ENCODE peak calls at places on chromosomes 2 and 18, in seven cellular contexts. Y is psoas muscle, B is A549, V is left lung, A is K562, R is glutamatergic neuron, Q is neural crest cell. G is an unnamed sample.

GRCh38 chr2:222690564-222691200 is 19.2 kb downstream of the MOGAT1 start:
- DNase-seq in Y (peak; percentile 67), B (peak; percentile 83), V (peak; percentile 84), A (peak; percentile 83), R (peak; percentile 81), Q (peak; percentile 83), G (peak; percentile 81)

GRCh38 chr2:138777996-138778395 is 2.2 kb downstream of the NXPH2 start:
- DNase-seq in Y (no peak), B (peak; percentile 58), V (no peak), A (no peak), R (no peak), Q (no peak), G (peak; percentile 10)

GRCh38 chr2:44753552-44754285 is 187.8 kb upstream of the SIX3 start:
- DNase-seq in Y (no peak), B (no peak), V (no peak), A (no peak), R (no peak), Q (no peak), G (no peak)

GRCh38 chr2:178496049-178496448 is 15.8 kb downstream of the PLEKHA3 start:
- DNase-seq in Y (no peak), B (no peak), V (no peak), A (no peak), R (no peak), Q (no peak), G (no peak)

GRCh38 chr2:6074303-6074702 is 382.1 kb downstream of the SOX11 start:
- DNase-seq in Y (no peak), B (no peak), V (no peak), A (no peak), R (no peak), Q (no peak), G (no peak)

GRCh38 chr2:102604754-102605153 is 14.6 kb upstream of the SLC9A2 start:
- DNase-seq in Y (peak; percentile 57), B (peak; percentile 4), V (no peak), A (no peak), R (no peak), Q (no peak), G (no peak)

GRCh38 chr2:9658972-9659371 is 28.2 kb upstream of the YWHAQ start:
- DNase-seq in Y (peak; percentile 25), B (peak; percentile 65), V (no peak), A (no peak), R (no peak), Q (no peak), G (no peak)

GRCh38 chr2:96856776-96857673 is 791 bp downstream of the ANKRD39 start:
- DNase-seq in Y (no peak), B (peak; percentile 43), V (no peak), A (no peak), R (no peak), Q (no peak), G (no peak)

GRCh38 chr18:3848316-3848715 is 398.3 kb downstream of the TGIF1 start:
- DNase-seq in Y (no peak), B (no peak), V (no peak), A (no peak), R (no peak), Q (no peak), G (no peak)

GRCh38 chr18:8212893-8213805 is 396.1 kb upstream of the RAB12 start:
- DNase-seq in Y (no peak), B (peak; percentile 23), V (no peak), A (no peak), R (no peak), Q (no peak), G (no peak)

GRCh38 chr2:152336103-152336853 is 1.3 kb downstream of the FMNL2 start:
- DNase-seq in Y (peak; percentile 62), B (peak; percentile 52), V (peak; percentile 86), A (no peak), R (peak; percentile 68), Q (peak; percentile 19), G (peak; percentile 55)

GRCh38 chr2:152334701-152335015 is 316 bp upstream of the FMNL2 start:
- DNase-seq in Y (no peak), B (no peak), V (no peak), A (no peak), R (no peak), Q (no peak), G (no peak)

GRCh38 chr2:152335851-152336102 is 803 bp downstream of the FMNL2 start:
- DNase-seq in Y (no peak), B (peak; percentile 24), V (no peak), A (no peak), R (no peak), Q (no peak), G (no peak)

GRCh38 chr2:152336854-152337510 is 2.0 kb downstream of the FMNL2 start:
- DNase-seq in Y (peak; percentile 36), B (peak; percentile 36), V (no peak), A (no peak), R (peak; percentile 48), Q (peak; percentile 3), G (peak; percentile 5)

DNA sequence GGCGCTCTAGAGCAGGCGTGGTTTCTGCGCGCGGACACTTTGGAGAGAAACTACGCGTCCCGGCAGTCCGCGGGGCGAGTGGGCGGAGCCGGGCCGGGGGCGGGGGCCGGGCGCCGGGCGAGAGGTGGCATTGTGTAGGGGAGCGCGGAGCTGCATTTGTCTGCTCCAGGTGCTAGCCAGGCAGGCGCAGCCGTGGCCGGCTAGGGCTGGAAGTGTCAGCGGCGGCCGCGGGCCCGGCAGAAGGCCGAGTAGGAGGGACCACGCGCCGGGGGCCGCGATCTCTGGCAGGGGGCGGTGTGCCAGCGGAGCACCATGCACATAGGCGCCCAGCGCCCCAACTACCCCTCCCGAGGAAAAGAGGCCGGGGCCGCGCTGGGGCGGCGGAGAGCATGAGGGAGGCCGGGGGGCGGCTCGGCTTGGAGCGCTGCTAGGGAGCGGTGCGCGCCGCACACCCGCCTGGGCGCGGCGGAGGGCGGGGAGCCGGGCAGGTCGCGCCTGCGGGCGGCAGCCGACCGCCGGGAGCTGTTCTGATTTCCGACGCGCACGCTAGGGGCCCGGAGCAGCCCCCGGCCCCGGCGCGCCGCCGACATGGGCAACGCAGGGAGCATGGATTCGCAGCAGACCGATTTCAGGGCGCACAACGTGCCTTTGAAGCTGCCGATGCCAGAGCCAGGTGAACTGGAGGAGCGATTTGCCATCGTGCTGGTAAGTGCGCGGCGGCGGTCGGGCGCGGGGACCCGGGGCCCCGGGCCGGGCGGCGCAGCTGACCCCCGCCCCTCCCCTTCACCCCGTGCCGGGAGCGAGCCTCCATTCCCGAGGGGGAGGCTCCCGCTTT is at the start of gene FMNL2:
- DNase-seq in Y (peak; percentile 90), B (peak; percentile 85), V (peak; percentile 92), A (peak; percentile 76), R (peak; percentile 94), Q (peak; percentile 85), G (peak; percentile 90)
- TF ChIP-seq CTCF in Y (no peak), B (no peak), V (no peak), A (no peak), R (no peak), Q (peak; percentile 27), G (no peak)

DNA sequence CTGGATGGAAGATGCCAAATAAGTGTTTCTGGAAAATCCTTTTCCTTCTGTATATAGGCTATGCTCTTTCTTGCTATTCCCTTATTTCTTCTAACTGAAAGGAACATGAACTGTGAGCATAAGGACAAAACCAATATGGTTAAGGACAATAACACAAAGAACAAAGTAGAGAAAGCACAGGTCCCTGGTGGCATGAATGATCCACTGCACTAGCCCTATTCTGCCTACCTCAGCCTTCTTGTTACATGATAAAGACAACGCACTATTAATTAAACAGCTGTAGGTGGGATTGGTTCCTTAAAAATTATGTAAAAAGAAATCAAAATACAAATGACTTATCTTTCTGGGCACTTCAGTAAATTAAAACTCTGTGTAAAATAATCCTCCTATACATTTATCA is 1.9 kb upstream of the WDR75 start:
- DNase-seq in Y (no peak), B (peak; percentile 23), V (no peak), A (no peak), R (no peak), Q (no peak), G (no peak)
- TF ChIP-seq CTCF in Y (no peak), B (no peak), V (no peak), A (no peak), R (peak; percentile 32), Q (peak; percentile 51), G (peak; percentile 18)

GRCh38 chr2:73177645-73178255 is 24.6 kb upstream of the NOTO start:
- DNase-seq in Y (no peak), B (no peak), V (no peak), A (no peak), R (no peak), Q (no peak), G (no peak)
- TF ChIP-seq CTCF in Y (no peak), B (peak; percentile 4), V (no peak), A (no peak), R (peak; percentile 22), Q (peak; percentile 28), G (no peak)

GRCh38 chr18:12890500-12890899 is 6.5 kb upstream of the PTPN2 start:
- DNase-seq in Y (no peak), B (peak; percentile 22), V (no peak), A (no peak), R (no peak), Q (no peak), G (no peak)
- TF ChIP-seq CTCF in Y (no peak), B (no peak), V (no peak), A (peak; percentile 35), R (no peak), Q (no peak), G (no peak)

GRCh38 chr2:15939854-15940660 is at the start of gene MYCN:
- DNase-seq in Y (no peak), B (peak; percentile 72), V (no peak), A (no peak), R (peak; percentile 88), Q (peak; percentile 85), G (peak; percentile 42)
- TF ChIP-seq CTCF in Y (no peak), B (peak; percentile 88), V (peak; percentile 72), A (peak; percentile 72), R (peak; percentile 24), Q (peak; percentile 91), G (peak; percentile 61)

GRCh38 chr2:199410130-199410529 is 47.6 kb downstream of the SATB2 start:
- DNase-seq in Y (no peak), B (no peak), V (no peak), A (no peak), R (no peak), Q (no peak), G (no peak)

GRCh38 chr2:199407421-199407820 is 50.3 kb downstream of the SATB2 start:
- DNase-seq in Y (no peak), B (no peak), V (no peak), A (no peak), R (no peak), Q (no peak), G (no peak)

GRCh38 chr2:199404841-199405240 is 52.9 kb downstream of the SATB2 start:
- DNase-seq in Y (no peak), B (no peak), V (no peak), A (no peak), R (no peak), Q (no peak), G (no peak)

GRCh38 chr2:199409705-199410104 is 48.0 kb downstream of the SATB2 start:
- DNase-seq in Y (no peak), B (no peak), V (no peak), A (no peak), R (no peak), Q (no peak), G (no peak)

DNA sequence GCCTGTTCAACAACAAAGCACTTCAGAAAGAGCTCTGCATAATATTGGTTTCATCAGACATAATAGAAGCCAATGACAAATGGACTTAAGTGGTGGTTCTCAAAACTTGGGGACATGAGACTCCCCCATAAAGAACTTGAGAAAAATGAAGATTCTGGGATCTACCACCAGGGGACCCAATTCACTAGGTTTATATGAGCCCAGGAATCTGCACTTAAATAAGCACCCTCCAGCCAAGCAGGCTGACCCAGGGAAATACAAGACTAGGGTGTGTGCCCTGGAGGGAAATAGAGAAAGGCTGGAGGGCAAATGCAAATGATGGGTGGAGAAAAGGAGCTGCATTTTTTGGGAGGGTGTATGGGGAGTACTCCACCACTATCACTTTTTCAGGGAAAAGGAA is 52.5 kb downstream of the SATB2 start:
- DNase-seq in Y (no peak), B (peak; percentile 18), V (no peak), A (peak; percentile 13), R (no peak), Q (no peak), G (no peak)
- TF ChIP-seq CTCF in Y (peak; percentile 15), B (peak; percentile 22), V (no peak), A (peak; percentile 34), R (peak; percentile 63), Q (peak; percentile 42), G (peak; percentile 71)

G was measured in endothelial cell.